ENCODE peak calls at places on chromosomes 2 and 18, in nine cellular contexts. Y is testis; T is fibroblast of lung; J is activated CD8-positive, alpha-beta memory T cell treated with anti-CD3 and anti-CD28 coated beads for 24 hours; K is lower lobe of right lung; H is sciatic nerve; F is left cardiac atrium; B is MV-4-11; X is foreskin melanocyte. N is an unnamed sample.
A peak's percentile ranks its signal among the peaks of the same experiment; 100 is the strongest.

GRCh38 chr2:177249038-177249437 is 15.5 kb downstream of the NFE2L2 start:
- DNase-seq in J (no peak), T (no peak), H (no peak), B (no peak), F (no peak), Y (no peak), X (no peak), K (no peak), N (no peak)

GRCh38 chr2:23420840-23421476 is 36.0 kb downstream of the KLHL29 start:
- DNase-seq in J (peak; percentile 33), B (no peak), X (no peak), T (no peak), H (peak; percentile 22), K (no peak), F (no peak), Y (no peak), N (no peak)

GRCh38 chr2:146221826-146222225 is 1623.0 kb upstream of the ACVR2A start:
- DNase-seq in Y (no peak), T (no peak), J (no peak), F (no peak), K (no peak), B (no peak), X (no peak), H (no peak), N (no peak)

GRCh38 chr18:45727068-45727467 is 3.1 kb downstream of the SLC14A1 start:
- DNase-seq in T (no peak), K (no peak), J (no peak), Y (no peak), F (no peak), X (no peak), B (no peak), H (no peak), N (no peak)

GRCh38 chr2:156182132-156182531 is 150.4 kb downstream of the NR4A2 start:
- DNase-seq in K (no peak), X (no peak), B (peak; percentile 10), F (no peak), T (no peak), Y (no peak), J (no peak), H (no peak), N (no peak)

GRCh38 chr18:5998166-5998881 is 103.0 kb upstream of the TMEM200C start:
- DNase-seq in T (no peak), J (no peak), K (no peak), Y (no peak), B (no peak), F (no peak), H (no peak), X (no peak), N (peak; percentile 50)

GRCh38 chr2:15543541-15543940 is 17.6 kb downstream of the NBAS start:
- DNase-seq in J (no peak), H (no peak), X (no peak), Y (no peak), T (no peak), K (no peak), F (no peak), B (no peak), N (no peak)

GRCh38 chr18:5106730-5107129 is 90.3 kb downstream of the AKAIN1 start:
- DNase-seq in F (no peak), K (no peak), H (no peak), J (no peak), B (no peak), T (no peak), Y (no peak), X (no peak), N (no peak)

GRCh38 chr2:49798570-49798969 is 644.3 kb upstream of the FSHR start:
- DNase-seq in T (no peak), X (no peak), Y (no peak), F (no peak), B (no peak), J (no peak), H (no peak), K (no peak), N (no peak)

GRCh38 chr2:72539145-72539552 is 286.7 kb downstream of the EXOC6B start:
- DNase-seq in H (no peak), K (no peak), B (no peak), J (no peak), Y (no peak), X (peak; percentile 96), T (peak; percentile 6), F (no peak), N (no peak)

GRCh38 chr2:234300932-234301823 is 195.7 kb downstream of the ARL4C start:
- DNase-seq in F (no peak), K (no peak), J (peak; percentile 58), T (no peak), B (no peak), Y (no peak), X (no peak), H (no peak), N (no peak)

GRCh38 chr18:75183973-75184372 is 25.0 kb downstream of the PTGR3 start:
- DNase-seq in T (no peak), J (no peak), X (no peak), Y (no peak), B (no peak), H (no peak), F (no peak), K (no peak), N (no peak)

GRCh38 chr18:59628995-59629394 is 68.2 kb downstream of the CCBE1 start:
- DNase-seq in Y (no peak), F (no peak), X (no peak), B (no peak), T (no peak), H (no peak), J (no peak), K (no peak), N (no peak)

GRCh38 chr2:139684286-139684860 is 904.2 kb upstream of the NXPH2 start:
- DNase-seq in X (no peak), H (no peak), J (no peak), T (no peak), Y (no peak), B (no peak), K (no peak), F (no peak), N (no peak)

GRCh38 chr2:187302619-187303018 is 145.4 kb downstream of the CALCRL start:
- DNase-seq in X (no peak), B (no peak), J (no peak), K (no peak), H (no peak), T (peak; percentile 49), Y (no peak), F (no peak), N (no peak)

GRCh38 chr2:34419856-34420255 is 820.8 kb upstream of the FAM98A start:
- DNase-seq in J (no peak), Y (no peak), F (no peak), B (no peak), X (no peak), T (no peak), K (no peak), H (no peak), N (no peak)

GRCh38 chr2:10039658-10040410 is 3.5 kb upstream of the KLF11 start:
- DNase-seq in F (no peak), Y (no peak), J (no peak), H (no peak), T (no peak), X (no peak), K (no peak), B (no peak), N (no peak)

GRCh38 chr2:221330436-221330835 is 241.7 kb downstream of the EPHA4 start:
- DNase-seq in T (no peak), K (no peak), B (no peak), Y (no peak), H (no peak), X (no peak), F (no peak), J (no peak), N (no peak)